ENCODE peak calls at places on chromosomes 6 and 20, in eight cellular contexts. L is fibroblast of the aortic adventitia; D is iPS-NIHi11; B is NCI-H524 treated with DMSO at 0.1 percent for 48 hours; F is tibial artery; V is iris pigment epithelial cell; E is osteocyte; C is CD4-positive, alpha-beta T cell. Q is an unnamed sample.

GRCh38 chr6:37332894-37333293 is 20.9 kb upstream of the RNF8 start:
- DNase-seq in L (no peak), D (no peak), B (no peak), F (no peak), V (no peak), E (no peak), C (no peak), Q (no peak)

GRCh38 chr20:4613184-4613583 is 108.5 kb upstream of the PRND start:
- DNase-seq in L (peak; percentile 20), D (no peak), B (no peak), F (no peak), V (no peak), E (no peak), C (no peak), Q (peak; percentile 23)

GRCh38 chr6:18528084-18528743 is 141.1 kb downstream of the RNF144B start:
- DNase-seq in L (peak; percentile 46), D (no peak), B (no peak), F (no peak), V (peak; percentile 10), E (no peak), C (no peak), Q (peak; percentile 15)

GRCh38 chr20:56032251-56032650 is 26.9 kb upstream of the CBLN4 start:
- DNase-seq in L (no peak), D (no peak), B (no peak), F (no peak), V (peak; percentile 6), E (no peak), C (no peak), Q (peak; percentile 1)

GRCh38 chr6:23650676-23651075 is 475.3 kb upstream of the NRSN1 start:
- DNase-seq in L (no peak), D (no peak), B (no peak), F (no peak), V (no peak), E (no peak), C (no peak), Q (peak; percentile 17)

GRCh38 chr6:133254552-133255228 is 13.5 kb downstream of the EYA4 start:
- DNase-seq in L (peak; percentile 65), D (no peak), B (no peak), F (no peak), V (peak; percentile 82), E (no peak), C (no peak), Q (peak; percentile 15)

GRCh38 chr6:116497089-116497676 is 14.3 kb upstream of the CALHM5 start:
- DNase-seq in L (no peak), D (no peak), B (no peak), F (no peak), V (no peak), E (no peak), C (no peak), Q (no peak)

GRCh38 chr6:111921108-111921507 is 47.9 kb upstream of the FYN start:
- DNase-seq in L (no peak), D (peak; percentile 29), B (peak; percentile 93), F (no peak), V (no peak), E (no peak), C (no peak), Q (no peak)

GRCh38 chr6:57262901-57263694 is 41.0 kb upstream of the RAB23 start:
- DNase-seq in L (peak; percentile 97), D (no peak), B (no peak), F (peak; percentile 78), V (peak; percentile 97), E (no peak), C (no peak), Q (peak; percentile 80)

GRCh38 chr6:137145421-137145820 is 28.0 kb downstream of the IL22RA2 start:
- DNase-seq in L (peak; percentile 35), D (no peak), B (no peak), F (no peak), V (peak; percentile 60), E (no peak), C (no peak), Q (peak; percentile 28)

GRCh38 chr6:451336-451735 is 59.8 kb downstream of the IRF4 start:
- DNase-seq in L (no peak), D (no peak), B (no peak), F (no peak), V (no peak), E (no peak), C (no peak), Q (no peak)

GRCh38 chr6:18265787-18266523 is 1.6 kb upstream of the DEK start:
- DNase-seq in L (no peak), D (no peak), B (no peak), F (no peak), V (no peak), E (no peak), C (no peak), Q (no peak)

GRCh38 chr20:31355981-31356380 is 12.4 kb upstream of the DEFB118 start:
- DNase-seq in L (no peak), D (no peak), B (no peak), F (no peak), V (no peak), E (no peak), C (no peak), Q (no peak)

GRCh38 chr6:89148016-89148750 is 2.3 kb downstream of the PM20D2 start:
- DNase-seq in L (no peak), D (no peak), B (no peak), F (no peak), V (no peak), E (no peak), C (no peak), Q (peak; percentile 20)

GRCh38 chr6:28838634-28839442 is 84.9 kb downstream of the TRIM27 start:
- DNase-seq in L (peak; percentile 75), D (peak; percentile 83), B (peak; percentile 70), F (peak; percentile 87), V (peak; percentile 86), E (peak; percentile 95), C (peak; percentile 71), Q (peak; percentile 88)

GRCh38 chr6:37807656-37808055 is 11.9 kb upstream of the ZFAND3 start:
- DNase-seq in L (no peak), D (peak; percentile 53), B (peak; percentile 96), F (no peak), V (no peak), E (no peak), C (no peak), Q (peak; percentile 38)

GRCh38 chr6:131924881-131925474 is 26.2 kb downstream of the CCN2 start:
- DNase-seq in L (peak; percentile 76), D (peak; percentile 38), B (peak; percentile 15), F (no peak), V (peak; percentile 60), E (no peak), C (no peak), Q (peak; percentile 65)

GRCh38 chr20:50379049-50379990 is 130.9 kb upstream of the PTPN1 start:
- DNase-seq in L (peak; percentile 95), D (no peak), B (no peak), F (peak; percentile 97), V (peak; percentile 92), E (no peak), C (no peak), Q (no peak)

GRCh38 chr6:149463781-149464180 is 21.0 kb downstream of the ZC3H12D start:
- DNase-seq in L (no peak), D (no peak), B (no peak), F (no peak), V (peak; percentile 51), E (no peak), C (no peak), Q (no peak)

GRCh38 chr20:11261533-11262000 is 587.8 kb upstream of the JAG1 start:
- DNase-seq in L (peak; percentile 77), D (no peak), B (no peak), F (no peak), V (peak; percentile 93), E (no peak), C (no peak), Q (peak; percentile 89)

GRCh38 chr6:127516676-127517273 is 2.4 kb downstream of the MTCL3 start:
- DNase-seq in L (no peak), D (peak; percentile 65), B (peak; percentile 49), F (no peak), V (peak; percentile 60), E (no peak), C (no peak), Q (peak; percentile 82)

GRCh38 chr6:44696099-44696498 is 308.6 kb downstream of the CDC5L start:
- DNase-seq in L (peak; percentile 44), D (no peak), B (no peak), F (no peak), V (peak; percentile 74), E (peak; percentile 76), C (no peak), Q (peak; percentile 66)

GRCh38 chr6:19301980-19302379 is 535.2 kb upstream of the ID4 start:
- DNase-seq in L (peak; percentile 58), D (peak; percentile 46), B (peak; percentile 38), F (no peak), V (peak; percentile 68), E (no peak), C (no peak), Q (peak; percentile 65)

GRCh38 chr6:90167514-90168379 is 128.9 kb downstream of the BACH2 start:
- DNase-seq in L (no peak), D (no peak), B (no peak), F (no peak), V (peak; percentile 13), E (no peak), C (no peak), Q (no peak)

GRCh38 chr6:41518118-41518517 is 28.1 kb upstream of the FOXP4 start:
- DNase-seq in L (no peak), D (peak; percentile 56), B (no peak), F (no peak), V (no peak), E (no peak), C (no peak), Q (no peak)

GRCh38 chr20:56433880-56434255 is 21.8 kb downstream of the CASS4 start:
- DNase-seq in L (peak; percentile 84), D (no peak), B (no peak), F (peak; percentile 12), V (peak; percentile 89), E (no peak), C (no peak), Q (peak; percentile 81)

GRCh38 chr6:13378669-13379590 is 50.6 kb upstream of the TBC1D7 start:
- DNase-seq in L (no peak), D (peak; percentile 51), B (no peak), F (no peak), V (no peak), E (no peak), C (no peak), Q (no peak)

GRCh38 chr6:139841794-139842215 is 467.4 kb upstream of the CITED2 start:
- DNase-seq in L (no peak), D (no peak), B (no peak), F (no peak), V (no peak), E (no peak), C (no peak), Q (no peak)

GRCh38 chr20:38840053-38840893 is 34.8 kb downstream of the PPP1R16B start:
- DNase-seq in L (no peak), D (no peak), B (no peak), F (no peak), V (no peak), E (no peak), C (no peak), Q (no peak)

GRCh38 chr20:63095718-63096654 is 89.2 kb upstream of the BHLHE23 start:
- DNase-seq in L (no peak), D (peak; percentile 35), B (no peak), F (peak; percentile 35), V (no peak), E (peak; percentile 82), C (no peak), Q (no peak)

GRCh38 chr6:80537321-80537972 is 431.0 kb downstream of the BCKDHB start:
- DNase-seq in L (no peak), D (no peak), B (no peak), F (no peak), V (no peak), E (no peak), C (no peak), Q (no peak)

GRCh38 chr6:150290429-150290828 is 78.4 kb upstream of the IYD start:
- DNase-seq in L (peak; percentile 60), D (no peak), B (no peak), F (no peak), V (peak; percentile 71), E (no peak), C (no peak), Q (peak; percentile 68)

GRCh38 chr6:19554356-19555225 is 282.6 kb upstream of the ID4 start:
- DNase-seq in L (peak; percentile 11), D (no peak), B (peak; percentile 96), F (no peak), V (no peak), E (no peak), C (no peak), Q (no peak)

GRCh38 chr20:4602297-4602631 is 119.4 kb upstream of the PRND start:
- DNase-seq in L (no peak), D (no peak), B (no peak), F (no peak), V (no peak), E (no peak), C (no peak), Q (no peak)